ENCODE peak calls at places on chromosome 2, in eight cellular contexts. One of them, this sample, is unnamed. For H3K4me1, the result is how much of the 10 kb centered on the place peaks cover.

GRCh38 chr2:230938516-230939065 is 13.5 kb upstream of the GPR55 start:
- DNase-seq in transverse colon: no peak
- DNase-seq in H9: peak
- DNase-seq in kidney: no peak
- DNase-seq in MM.1S: no peak
- DNase-seq in IMR-90: no peak
- DNase-seq in lower lobe of right lung: peak
- DNase-seq in ovary: no peak
- DNase-seq in this sample: no peak

GRCh38 chr2:43139501-43139900 is 86.9 kb downstream of the ZFP36L2 start:
- DNase-seq in transverse colon: no peak
- DNase-seq in H9: no peak
- DNase-seq in kidney: peak
- DNase-seq in MM.1S: no peak
- DNase-seq in IMR-90: no peak
- DNase-seq in lower lobe of right lung: no peak
- DNase-seq in ovary: peak
- DNase-seq in this sample: no peak

GRCh38 chr2:86556508-86556907 is 6.7 kb downstream of the CHMP3 start:
- DNase-seq in transverse colon: no peak
- DNase-seq in H9: no peak
- DNase-seq in kidney: no peak
- DNase-seq in MM.1S: no peak
- DNase-seq in IMR-90: no peak
- DNase-seq in lower lobe of right lung: no peak
- DNase-seq in ovary: no peak
- DNase-seq in this sample: no peak

GRCh38 chr2:110116033-110116710 is 550 bp upstream of the MALL start:
- DNase-seq in transverse colon: peak
- DNase-seq in H9: peak
- DNase-seq in kidney: peak
- DNase-seq in MM.1S: no peak
- DNase-seq in IMR-90: peak
- DNase-seq in lower lobe of right lung: peak
- DNase-seq in ovary: no peak
- DNase-seq in this sample: no peak

GRCh38 chr2:9419558-9419957 is 3.8 kb downstream of the ITGB1BP1 start:
- DNase-seq in transverse colon: no peak
- DNase-seq in H9: no peak
- DNase-seq in kidney: no peak
- DNase-seq in MM.1S: no peak
- DNase-seq in IMR-90: no peak
- DNase-seq in lower lobe of right lung: no peak
- DNase-seq in ovary: no peak
- DNase-seq in this sample: no peak

GRCh38 chr2:14756981-14757657 is 124.6 kb downstream of the LRATD1 start:
- DNase-seq in transverse colon: no peak
- DNase-seq in H9: no peak
- DNase-seq in kidney: no peak
- DNase-seq in MM.1S: no peak
- DNase-seq in IMR-90: peak
- DNase-seq in lower lobe of right lung: no peak
- DNase-seq in ovary: no peak
- DNase-seq in this sample: peak

GRCh38 chr2:224987733-224988132 is 54.5 kb downstream of the DOCK10 start:
- DNase-seq in transverse colon: no peak
- DNase-seq in H9: no peak
- DNase-seq in kidney: no peak
- DNase-seq in MM.1S: no peak
- DNase-seq in IMR-90: peak
- DNase-seq in lower lobe of right lung: no peak
- DNase-seq in ovary: no peak
- DNase-seq in this sample: no peak

GRCh38 chr2:7867858-7868257 is 814.0 kb upstream of the ID2 start:
- DNase-seq in transverse colon: no peak
- DNase-seq in H9: no peak
- DNase-seq in kidney: no peak
- DNase-seq in MM.1S: no peak
- DNase-seq in IMR-90: no peak
- DNase-seq in lower lobe of right lung: no peak
- DNase-seq in ovary: no peak
- DNase-seq in this sample: no peak

GRCh38 chr2:233413046-233413445 is 58.8 kb downstream of the DGKD start:
- DNase-seq in transverse colon: no peak
- DNase-seq in H9: no peak
- DNase-seq in kidney: no peak
- DNase-seq in MM.1S: no peak
- DNase-seq in IMR-90: peak
- DNase-seq in lower lobe of right lung: no peak
- DNase-seq in ovary: no peak
- DNase-seq in this sample: peak

GRCh38 chr2:149365826-149366583 is 35.6 kb downstream of the LYPD6 start:
- DNase-seq in transverse colon: no peak
- DNase-seq in H9: no peak
- DNase-seq in kidney: no peak
- DNase-seq in MM.1S: no peak
- DNase-seq in IMR-90: peak
- DNase-seq in lower lobe of right lung: no peak
- DNase-seq in ovary: no peak
- DNase-seq in this sample: peak

GRCh38 chr2:9252002-9252357 is 45.4 kb downstream of the ASAP2 start:
- DNase-seq in transverse colon: no peak
- DNase-seq in H9: no peak
- DNase-seq in kidney: no peak
- DNase-seq in MM.1S: no peak
- DNase-seq in IMR-90: no peak
- DNase-seq in lower lobe of right lung: no peak
- DNase-seq in ovary: no peak
- DNase-seq in this sample: no peak

GRCh38 chr2:183164111-183165015 is 40.1 kb downstream of the NUP35 start:
- DNase-seq in transverse colon: no peak
- DNase-seq in H9: no peak
- DNase-seq in kidney: no peak
- DNase-seq in MM.1S: no peak
- DNase-seq in IMR-90: no peak
- DNase-seq in lower lobe of right lung: no peak
- DNase-seq in ovary: no peak
- DNase-seq in this sample: no peak

GRCh38 chr2:65367517-65367916 is 64.9 kb downstream of the SPRED2 start:
- DNase-seq in transverse colon: peak
- DNase-seq in H9: no peak
- DNase-seq in kidney: no peak
- DNase-seq in MM.1S: no peak
- DNase-seq in IMR-90: peak
- DNase-seq in lower lobe of right lung: no peak
- DNase-seq in ovary: no peak
- DNase-seq in this sample: peak

GRCh38 chr2:166384774-166385173 is 9.0 kb upstream of the SCN9A start:
- DNase-seq in transverse colon: no peak
- DNase-seq in H9: no peak
- DNase-seq in kidney: no peak
- DNase-seq in MM.1S: peak
- DNase-seq in IMR-90: peak
- DNase-seq in lower lobe of right lung: no peak
- DNase-seq in ovary: no peak
- DNase-seq in this sample: peak

GRCh38 chr2:195612515-195613495 is 44.2 kb upstream of the SLC39A10 start:
- DNase-seq in transverse colon: no peak
- DNase-seq in H9: peak
- DNase-seq in kidney: no peak
- DNase-seq in MM.1S: no peak
- DNase-seq in IMR-90: peak
- DNase-seq in lower lobe of right lung: no peak
- DNase-seq in ovary: no peak
- DNase-seq in this sample: peak

GRCh38 chr2:218834685-218835084 is 3.1 kb upstream of the PRKAG3 start:
- DNase-seq in transverse colon: no peak
- DNase-seq in H9: no peak
- DNase-seq in kidney: no peak
- DNase-seq in MM.1S: no peak
- DNase-seq in IMR-90: no peak
- DNase-seq in lower lobe of right lung: peak
- DNase-seq in ovary: no peak
- DNase-seq in this sample: no peak

GRCh38 chr2:62536873-62537547 is 31.0 kb upstream of the TMEM17 start:
- DNase-seq in transverse colon: no peak
- DNase-seq in H9: no peak
- DNase-seq in kidney: no peak
- DNase-seq in MM.1S: no peak
- DNase-seq in IMR-90: no peak
- DNase-seq in lower lobe of right lung: no peak
- DNase-seq in ovary: no peak
- DNase-seq in this sample: peak

GRCh38 chr2:203596183-203596582 is 61.1 kb upstream of the RAPH1 start:
- DNase-seq in transverse colon: no peak
- DNase-seq in H9: no peak
- DNase-seq in kidney: no peak
- DNase-seq in MM.1S: no peak
- DNase-seq in IMR-90: no peak
- DNase-seq in lower lobe of right lung: no peak
- DNase-seq in ovary: no peak
- DNase-seq in this sample: no peak

GRCh38 chr2:71479261-71479660 is 25.9 kb downstream of the DYSF start:
- DNase-seq in transverse colon: no peak
- DNase-seq in H9: no peak
- DNase-seq in kidney: no peak
- DNase-seq in MM.1S: no peak
- DNase-seq in IMR-90: no peak
- DNase-seq in lower lobe of right lung: no peak
- DNase-seq in ovary: no peak
- DNase-seq in this sample: no peak

GRCh38 chr2:194346189-194346588 is 1310.8 kb upstream of the SLC39A10 start:
- DNase-seq in transverse colon: no peak
- DNase-seq in H9: no peak
- DNase-seq in kidney: no peak
- DNase-seq in MM.1S: no peak
- DNase-seq in IMR-90: no peak
- DNase-seq in lower lobe of right lung: no peak
- DNase-seq in ovary: no peak
- DNase-seq in this sample: no peak

GRCh38 chr2:220396287-220396686 is 768.9 kb downstream of the SLC4A3 start:
- DNase-seq in transverse colon: no peak
- DNase-seq in H9: no peak
- DNase-seq in kidney: no peak
- DNase-seq in MM.1S: no peak
- DNase-seq in IMR-90: peak
- DNase-seq in lower lobe of right lung: no peak
- DNase-seq in ovary: no peak
- DNase-seq in this sample: no peak

GRCh38 chr2:121427187-121427689 is 103.4 kb upstream of the RNU4ATAC start:
- DNase-seq in transverse colon: no peak
- DNase-seq in H9: no peak
- DNase-seq in kidney: no peak
- DNase-seq in MM.1S: no peak
- DNase-seq in IMR-90: no peak
- DNase-seq in lower lobe of right lung: no peak
- DNase-seq in ovary: no peak
- DNase-seq in this sample: no peak

GRCh38 chr2:147430408-147430807 is 414.4 kb upstream of the ACVR2A start:
- DNase-seq in transverse colon: no peak
- DNase-seq in H9: no peak
- DNase-seq in kidney: no peak
- DNase-seq in MM.1S: no peak
- DNase-seq in IMR-90: no peak
- DNase-seq in lower lobe of right lung: no peak
- DNase-seq in ovary: no peak
- DNase-seq in this sample: no peak

GRCh38 chr2:147428348-147428747 is 416.5 kb upstream of the ACVR2A start:
- DNase-seq in transverse colon: no peak
- DNase-seq in H9: no peak
- DNase-seq in kidney: no peak
- DNase-seq in MM.1S: no peak
- DNase-seq in IMR-90: no peak
- DNase-seq in lower lobe of right lung: no peak
- DNase-seq in ovary: no peak
- DNase-seq in this sample: no peak

GRCh38 chr2:147438897-147439296 is 405.9 kb upstream of the ACVR2A start:
- DNase-seq in transverse colon: no peak
- DNase-seq in H9: no peak
- DNase-seq in kidney: no peak
- DNase-seq in MM.1S: no peak
- DNase-seq in IMR-90: no peak
- DNase-seq in lower lobe of right lung: no peak
- DNase-seq in ovary: no peak
- DNase-seq in this sample: no peak

GRCh38 chr2:147433822-147434221 is 411.0 kb upstream of the ACVR2A start:
- DNase-seq in transverse colon: no peak
- DNase-seq in H9: no peak
- DNase-seq in kidney: no peak
- DNase-seq in MM.1S: no peak
- DNase-seq in IMR-90: no peak
- DNase-seq in lower lobe of right lung: no peak
- DNase-seq in ovary: no peak
- DNase-seq in this sample: no peak
- H3K4me1 ChIP-seq in transverse colon: under half
- H3K4me1 ChIP-seq in H9: under half
- H3K4me1 ChIP-seq in kidney: under half
- H3K4me1 ChIP-seq in MM.1S: under half
- H3K4me1 ChIP-seq in IMR-90: under half
- H3K4me1 ChIP-seq in lower lobe of right lung: under half
- H3K4me1 ChIP-seq in ovary: under half
- H3K4me1 ChIP-seq in this sample: under half

GRCh38 chr2:96602330-96602823 is 35.7 kb downstream of the KANSL3 start:
- DNase-seq in transverse colon: peak
- DNase-seq in H9: no peak
- DNase-seq in kidney: no peak
- DNase-seq in MM.1S: no peak
- DNase-seq in IMR-90: no peak
- DNase-seq in lower lobe of right lung: no peak
- DNase-seq in ovary: no peak
- DNase-seq in this sample: no peak
- TF ChIP-seq CTCF in transverse colon: no peak
- TF ChIP-seq CTCF in H9: peak
- TF ChIP-seq CTCF in kidney: no peak
- TF ChIP-seq CTCF in MM.1S: peak
- TF ChIP-seq CTCF in IMR-90: no peak
- TF ChIP-seq CTCF in lower lobe of right lung: no peak
- TF ChIP-seq CTCF in ovary: no peak
- TF ChIP-seq CTCF in this sample: peak

DNA sequence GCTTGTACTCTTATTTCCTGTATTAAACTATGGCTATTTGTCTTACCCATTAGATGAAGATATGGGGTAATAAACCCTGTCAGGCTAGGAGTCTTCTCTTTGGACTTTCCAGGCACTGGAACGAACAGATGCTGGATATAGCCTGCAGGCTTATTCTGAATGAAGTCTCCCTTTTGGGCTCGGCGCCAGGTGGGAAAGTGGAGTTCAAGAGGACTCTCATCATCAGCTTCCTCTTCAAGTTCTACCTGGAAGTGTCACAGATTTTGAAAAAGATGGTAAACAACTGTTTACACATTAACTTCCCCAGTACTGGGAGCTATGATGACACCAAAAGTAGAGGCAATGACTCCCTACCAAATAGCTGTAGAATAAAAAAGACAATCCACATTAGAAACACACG is 27.9 kb downstream of the AOX1 start:
- DNase-seq in transverse colon: no peak
- DNase-seq in H9: no peak
- DNase-seq in kidney: no peak
- DNase-seq in MM.1S: no peak
- DNase-seq in IMR-90: no peak
- DNase-seq in lower lobe of right lung: no peak
- DNase-seq in ovary: no peak
- DNase-seq in this sample: no peak
- H3K27ac ChIP-seq in transverse colon: no peak
- H3K27ac ChIP-seq in H9: no peak
- H3K27ac ChIP-seq in kidney: no peak
- H3K27ac ChIP-seq in MM.1S: no peak
- H3K27ac ChIP-seq in IMR-90: no peak
- H3K27ac ChIP-seq in lower lobe of right lung: no peak
- H3K27ac ChIP-seq in ovary: no peak
- H3K27ac ChIP-seq in this sample: no peak

GRCh38 chr2:207133493-207133861 is 32.3 kb downstream of the KLF7 start:
- DNase-seq in transverse colon: no peak
- DNase-seq in H9: no peak
- DNase-seq in kidney: peak
- DNase-seq in MM.1S: peak
- DNase-seq in IMR-90: no peak
- DNase-seq in lower lobe of right lung: no peak
- DNase-seq in ovary: no peak
- DNase-seq in this sample: no peak
- H3K4me1 ChIP-seq in transverse colon: under half
- H3K4me1 ChIP-seq in H9: under half
- H3K4me1 ChIP-seq in kidney: under half
- H3K4me1 ChIP-seq in MM.1S: half or more
- H3K4me1 ChIP-seq in IMR-90: under half
- H3K4me1 ChIP-seq in lower lobe of right lung: half or more
- H3K4me1 ChIP-seq in ovary: under half
- H3K4me1 ChIP-seq in this sample: half or more

This sample was measured in foreskin keratinocyte.